ENCODE peak calls at places on chromosomes 11 and 22, in eight cellular contexts. One of them, this sample, is unnamed.

GRCh38 chr11:11568651-11569229 is 53.1 kb downstream of the GALNT18 start:
- DNase-seq in H1: no peak
- DNase-seq in cardiac muscle cell: no peak
- DNase-seq in colonic mucosa: no peak
- DNase-seq in choroid plexus epithelial cell: no peak
- DNase-seq in RWPE2: no peak
- DNase-seq in endothelial cell of umbilical vein: no peak
- DNase-seq in RWPE1: no peak
- DNase-seq in this sample: no peak

GRCh38 chr11:34324466-34324865 is 33.3 kb downstream of the ABTB2 start:
- DNase-seq in H1: no peak
- DNase-seq in cardiac muscle cell: no peak
- DNase-seq in colonic mucosa: no peak
- DNase-seq in choroid plexus epithelial cell: no peak
- DNase-seq in RWPE2: no peak
- DNase-seq in endothelial cell of umbilical vein: no peak
- DNase-seq in RWPE1: no peak
- DNase-seq in this sample: no peak

GRCh38 chr11:10540546-10540914 is 457 bp downstream of the RNF141 start:
- DNase-seq in H1: no peak
- DNase-seq in cardiac muscle cell: peak; percentile 75
- DNase-seq in colonic mucosa: peak; percentile 63
- DNase-seq in choroid plexus epithelial cell: peak; percentile 50
- DNase-seq in RWPE2: no peak
- DNase-seq in endothelial cell of umbilical vein: peak; percentile 58
- DNase-seq in RWPE1: no peak
- DNase-seq in this sample: no peak

GRCh38 chr11:76382209-76382608 is 1.1 kb downstream of the GVQW3 start:
- DNase-seq in H1: no peak
- DNase-seq in cardiac muscle cell: no peak
- DNase-seq in colonic mucosa: no peak
- DNase-seq in choroid plexus epithelial cell: no peak
- DNase-seq in RWPE2: no peak
- DNase-seq in endothelial cell of umbilical vein: no peak
- DNase-seq in RWPE1: no peak
- DNase-seq in this sample: no peak

GRCh38 chr22:37549704-37550059 is 10.6 kb upstream of the CDC42EP1 start:
- DNase-seq in H1: no peak
- DNase-seq in cardiac muscle cell: peak; percentile 37
- DNase-seq in colonic mucosa: no peak
- DNase-seq in choroid plexus epithelial cell: peak; percentile 57
- DNase-seq in RWPE2: no peak
- DNase-seq in endothelial cell of umbilical vein: peak; percentile 86
- DNase-seq in RWPE1: no peak
- DNase-seq in this sample: no peak

GRCh38 chr22:19658967-19659804 is 55.1 kb upstream of the SEPTIN5 start:
- DNase-seq in H1: no peak
- DNase-seq in cardiac muscle cell: no peak
- DNase-seq in colonic mucosa: no peak
- DNase-seq in choroid plexus epithelial cell: no peak
- DNase-seq in RWPE2: no peak
- DNase-seq in endothelial cell of umbilical vein: no peak
- DNase-seq in RWPE1: no peak
- DNase-seq in this sample: no peak

GRCh38 chr11:66467756-66468155 is 1.1 kb downstream of the PELI3 start:
- DNase-seq in H1: peak; percentile 51
- DNase-seq in cardiac muscle cell: peak; percentile 34
- DNase-seq in colonic mucosa: peak; percentile 70
- DNase-seq in choroid plexus epithelial cell: no peak
- DNase-seq in RWPE2: no peak
- DNase-seq in endothelial cell of umbilical vein: no peak
- DNase-seq in RWPE1: no peak
- DNase-seq in this sample: no peak

GRCh38 chr11:116576523-116576922 is 196.3 kb downstream of the BUD13 start:
- DNase-seq in H1: no peak
- DNase-seq in cardiac muscle cell: no peak
- DNase-seq in colonic mucosa: no peak
- DNase-seq in choroid plexus epithelial cell: no peak
- DNase-seq in RWPE2: no peak
- DNase-seq in endothelial cell of umbilical vein: no peak
- DNase-seq in RWPE1: peak; percentile 34
- DNase-seq in this sample: no peak

GRCh38 chr11:87219266-87219665 is 181.5 kb downstream of the TMEM135 start:
- DNase-seq in H1: no peak
- DNase-seq in cardiac muscle cell: peak; percentile 42
- DNase-seq in colonic mucosa: no peak
- DNase-seq in choroid plexus epithelial cell: peak; percentile 20
- DNase-seq in RWPE2: no peak
- DNase-seq in endothelial cell of umbilical vein: no peak
- DNase-seq in RWPE1: no peak
- DNase-seq in this sample: no peak

GRCh38 chr11:120501976-120502755 is 9.4 kb upstream of the GRIK4 start:
- DNase-seq in H1: no peak
- DNase-seq in cardiac muscle cell: no peak
- DNase-seq in colonic mucosa: no peak
- DNase-seq in choroid plexus epithelial cell: no peak
- DNase-seq in RWPE2: no peak
- DNase-seq in endothelial cell of umbilical vein: no peak
- DNase-seq in RWPE1: no peak
- DNase-seq in this sample: no peak

GRCh38 chr11:120499859-120500258 is 11.7 kb upstream of the GRIK4 start:
- DNase-seq in H1: no peak
- DNase-seq in cardiac muscle cell: no peak
- DNase-seq in colonic mucosa: no peak
- DNase-seq in choroid plexus epithelial cell: no peak
- DNase-seq in RWPE2: no peak
- DNase-seq in endothelial cell of umbilical vein: no peak
- DNase-seq in RWPE1: no peak
- DNase-seq in this sample: no peak

GRCh38 chr11:120499088-120499487 is 12.5 kb upstream of the GRIK4 start:
- DNase-seq in H1: no peak
- DNase-seq in cardiac muscle cell: no peak
- DNase-seq in colonic mucosa: no peak
- DNase-seq in choroid plexus epithelial cell: no peak
- DNase-seq in RWPE2: no peak
- DNase-seq in endothelial cell of umbilical vein: no peak
- DNase-seq in RWPE1: no peak
- DNase-seq in this sample: no peak

GRCh38 chr11:120501440-120501839 is 10.1 kb upstream of the GRIK4 start:
- DNase-seq in H1: no peak
- DNase-seq in cardiac muscle cell: no peak
- DNase-seq in colonic mucosa: no peak
- DNase-seq in choroid plexus epithelial cell: no peak
- DNase-seq in RWPE2: no peak
- DNase-seq in endothelial cell of umbilical vein: no peak
- DNase-seq in RWPE1: no peak
- DNase-seq in this sample: no peak

DNA sequence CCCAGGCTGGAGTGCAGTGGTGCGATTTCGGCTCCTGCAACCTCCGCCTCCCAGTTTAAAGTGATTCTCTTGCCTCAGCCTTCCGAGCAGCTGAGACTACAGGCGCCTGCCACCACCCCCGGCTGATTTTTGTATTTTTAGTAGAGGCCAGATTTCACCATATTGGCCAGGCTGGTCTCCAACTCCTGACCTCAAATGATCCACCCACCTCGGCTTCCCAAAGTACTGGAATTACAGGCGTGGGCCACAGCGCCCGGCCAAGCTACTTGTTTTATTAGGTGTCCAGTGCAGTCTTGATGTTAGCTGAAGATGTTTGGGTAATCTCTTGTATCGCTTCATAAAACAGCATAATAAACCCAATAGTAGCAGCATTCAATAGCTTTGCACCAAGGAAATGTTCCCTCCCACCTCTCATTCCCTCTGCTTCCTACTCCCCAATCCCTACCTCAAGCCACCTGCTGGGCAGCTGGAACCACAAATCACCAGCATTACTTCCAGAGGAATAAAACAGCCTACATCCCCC is 11.1 kb upstream of the GRIK4 start:
- DNase-seq in H1: peak; percentile 51
- DNase-seq in cardiac muscle cell: no peak
- DNase-seq in colonic mucosa: no peak
- DNase-seq in choroid plexus epithelial cell: no peak
- DNase-seq in RWPE2: no peak
- DNase-seq in endothelial cell of umbilical vein: peak; percentile 10
- DNase-seq in RWPE1: peak; percentile 8
- DNase-seq in this sample: no peak
- TF ChIP-seq CTCF in H1: no peak
- TF ChIP-seq CTCF in cardiac muscle cell: no peak
- TF ChIP-seq CTCF in colonic mucosa: no peak
- TF ChIP-seq CTCF in choroid plexus epithelial cell: no peak
- TF ChIP-seq CTCF in RWPE2: no peak
- TF ChIP-seq CTCF in endothelial cell of umbilical vein: no peak
- TF ChIP-seq CTCF in RWPE1: no peak
- TF ChIP-seq CTCF in this sample: no peak

GRCh38 chr11:44326615-44327475 is 16.9 kb upstream of the ALX4 start:
- DNase-seq in H1: no peak
- DNase-seq in cardiac muscle cell: no peak
- DNase-seq in colonic mucosa: no peak
- DNase-seq in choroid plexus epithelial cell: no peak
- DNase-seq in RWPE2: peak; percentile 44
- DNase-seq in endothelial cell of umbilical vein: no peak
- DNase-seq in RWPE1: no peak
- DNase-seq in this sample: no peak

GRCh38 chr11:44329472-44330230 is 19.7 kb upstream of the ALX4 start:
- DNase-seq in H1: no peak
- DNase-seq in cardiac muscle cell: no peak
- DNase-seq in colonic mucosa: no peak
- DNase-seq in choroid plexus epithelial cell: no peak
- DNase-seq in RWPE2: no peak
- DNase-seq in endothelial cell of umbilical vein: no peak
- DNase-seq in RWPE1: no peak
- DNase-seq in this sample: no peak

GRCh38 chr11:44325698-44326097 is 15.8 kb upstream of the ALX4 start:
- DNase-seq in H1: no peak
- DNase-seq in cardiac muscle cell: no peak
- DNase-seq in colonic mucosa: no peak
- DNase-seq in choroid plexus epithelial cell: no peak
- DNase-seq in RWPE2: no peak
- DNase-seq in endothelial cell of umbilical vein: no peak
- DNase-seq in RWPE1: no peak
- DNase-seq in this sample: no peak

GRCh38 chr11:44324787-44325525 is 15.0 kb upstream of the ALX4 start:
- DNase-seq in H1: no peak
- DNase-seq in cardiac muscle cell: no peak
- DNase-seq in colonic mucosa: no peak
- DNase-seq in choroid plexus epithelial cell: no peak
- DNase-seq in RWPE2: no peak
- DNase-seq in endothelial cell of umbilical vein: no peak
- DNase-seq in RWPE1: no peak
- DNase-seq in this sample: no peak

GRCh38 chr11:44327730-44328691 is 18.1 kb upstream of the ALX4 start:
- DNase-seq in H1: no peak
- DNase-seq in cardiac muscle cell: no peak
- DNase-seq in colonic mucosa: no peak
- DNase-seq in choroid plexus epithelial cell: no peak
- DNase-seq in RWPE2: no peak
- DNase-seq in endothelial cell of umbilical vein: no peak
- DNase-seq in RWPE1: no peak
- DNase-seq in this sample: no peak
- TF ChIP-seq CTCF in H1: peak; percentile 3
- TF ChIP-seq CTCF in cardiac muscle cell: peak; percentile 11
- TF ChIP-seq CTCF in colonic mucosa: no peak
- TF ChIP-seq CTCF in choroid plexus epithelial cell: peak; percentile 36
- TF ChIP-seq CTCF in RWPE2: no peak
- TF ChIP-seq CTCF in endothelial cell of umbilical vein: peak; percentile 13
- TF ChIP-seq CTCF in RWPE1: no peak
- TF ChIP-seq CTCF in this sample: no peak

GRCh38 chr11:40716344-40717178 is 742.9 kb downstream of the LRRC4C start:
- DNase-seq in H1: no peak
- DNase-seq in cardiac muscle cell: no peak
- DNase-seq in colonic mucosa: no peak
- DNase-seq in choroid plexus epithelial cell: no peak
- DNase-seq in RWPE2: no peak
- DNase-seq in endothelial cell of umbilical vein: no peak
- DNase-seq in RWPE1: no peak
- DNase-seq in this sample: no peak

DNA sequence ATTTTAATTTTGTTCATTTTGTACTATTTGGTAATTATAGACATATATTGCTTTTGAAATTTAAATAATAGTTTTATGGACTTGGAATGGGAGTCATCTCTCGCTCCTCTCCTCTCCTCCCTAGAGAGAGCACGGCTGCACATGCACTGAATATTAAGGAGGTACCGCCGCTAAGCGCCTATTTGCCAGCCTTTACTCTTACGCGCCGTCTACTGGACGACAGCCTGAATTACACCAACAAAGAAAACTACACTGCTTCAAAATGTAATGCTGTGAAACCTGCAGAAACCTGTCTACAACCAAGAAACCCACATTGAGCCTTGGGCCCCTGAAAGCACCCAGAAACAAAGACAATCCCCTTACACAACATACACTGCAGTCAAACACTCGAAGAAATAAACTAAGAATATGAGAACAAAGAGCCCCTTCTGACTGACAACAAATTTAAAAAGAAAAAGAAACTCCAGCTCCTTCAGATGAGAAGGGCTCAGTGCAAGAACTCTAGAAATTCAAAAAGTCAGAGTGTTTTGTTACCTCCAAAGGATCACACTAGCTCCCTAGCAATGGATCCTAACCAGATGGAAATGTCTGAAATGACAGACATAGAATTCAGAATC is 737.2 kb downstream of the LRRC4C start:
- DNase-seq in H1: peak; percentile 72
- DNase-seq in cardiac muscle cell: peak; percentile 33
- DNase-seq in colonic mucosa: no peak
- DNase-seq in choroid plexus epithelial cell: peak; percentile 28
- DNase-seq in RWPE2: no peak
- DNase-seq in endothelial cell of umbilical vein: peak; percentile 7
- DNase-seq in RWPE1: peak; percentile 26
- DNase-seq in this sample: peak; percentile 20
- TF ChIP-seq CTCF in H1: peak; percentile 86
- TF ChIP-seq CTCF in cardiac muscle cell: peak; percentile 36
- TF ChIP-seq CTCF in colonic mucosa: no peak
- TF ChIP-seq CTCF in choroid plexus epithelial cell: peak; percentile 70
- TF ChIP-seq CTCF in RWPE2: peak; percentile 90
- TF ChIP-seq CTCF in endothelial cell of umbilical vein: peak; percentile 57
- TF ChIP-seq CTCF in RWPE1: peak; percentile 77
- TF ChIP-seq CTCF in this sample: no peak

GRCh38 chr11:133906241-133906640 is 50.5 kb downstream of the IGSF9B start:
- DNase-seq in H1: no peak
- DNase-seq in cardiac muscle cell: no peak
- DNase-seq in colonic mucosa: no peak
- DNase-seq in choroid plexus epithelial cell: no peak
- DNase-seq in RWPE2: peak; percentile 51
- DNase-seq in endothelial cell of umbilical vein: no peak
- DNase-seq in RWPE1: no peak
- DNase-seq in this sample: no peak

GRCh38 chr11:133906746-133907145 is 50.0 kb downstream of the IGSF9B start:
- DNase-seq in H1: no peak
- DNase-seq in cardiac muscle cell: no peak
- DNase-seq in colonic mucosa: no peak
- DNase-seq in choroid plexus epithelial cell: no peak
- DNase-seq in RWPE2: peak; percentile 43
- DNase-seq in endothelial cell of umbilical vein: no peak
- DNase-seq in RWPE1: no peak
- DNase-seq in this sample: no peak

GRCh38 chr11:133907216-133907615 is 49.6 kb downstream of the IGSF9B start:
- DNase-seq in H1: no peak
- DNase-seq in cardiac muscle cell: no peak
- DNase-seq in colonic mucosa: no peak
- DNase-seq in choroid plexus epithelial cell: no peak
- DNase-seq in RWPE2: no peak
- DNase-seq in endothelial cell of umbilical vein: no peak
- DNase-seq in RWPE1: no peak
- DNase-seq in this sample: no peak

GRCh38 chr11:133908827-133909226 is 47.9 kb downstream of the IGSF9B start:
- DNase-seq in H1: no peak
- DNase-seq in cardiac muscle cell: no peak
- DNase-seq in colonic mucosa: no peak
- DNase-seq in choroid plexus epithelial cell: no peak
- DNase-seq in RWPE2: no peak
- DNase-seq in endothelial cell of umbilical vein: no peak
- DNase-seq in RWPE1: no peak
- DNase-seq in this sample: no peak

GRCh38 chr11:133907841-133908241 is 48.9 kb downstream of the IGSF9B start:
- DNase-seq in H1: no peak
- DNase-seq in cardiac muscle cell: no peak
- DNase-seq in colonic mucosa: no peak
- DNase-seq in choroid plexus epithelial cell: no peak
- DNase-seq in RWPE2: no peak
- DNase-seq in endothelial cell of umbilical vein: no peak
- DNase-seq in RWPE1: no peak
- DNase-seq in this sample: no peak
- TF ChIP-seq CTCF in H1: no peak
- TF ChIP-seq CTCF in cardiac muscle cell: no peak
- TF ChIP-seq CTCF in colonic mucosa: no peak
- TF ChIP-seq CTCF in choroid plexus epithelial cell: no peak
- TF ChIP-seq CTCF in RWPE2: no peak
- TF ChIP-seq CTCF in endothelial cell of umbilical vein: no peak
- TF ChIP-seq CTCF in RWPE1: no peak
- TF ChIP-seq CTCF in this sample: no peak

This sample was measured in D721Med.